ENCODE peak calls at places on chromosomes 13 and 19, in six cellular contexts. V is heart left ventricle, C is psoas muscle, Y is testis, B is endothelial cell of umbilical vein, I is tibial artery. P is an unnamed sample.

GRCh38 chr19:7844951-7845350 is 14.9 kb downstream of the EVI5L start:
- DNase-seq in V (no peak), C (no peak), I (no peak), B (no peak), Y (no peak), P (no peak)

GRCh38 chr13:91668844-91669495 is 270.5 kb downstream of the GPC5 start:
- DNase-seq in I (no peak), V (no peak), C (no peak), Y (no peak), B (no peak), P (no peak)

GRCh38 chr13:37878496-37878895 is 8.9 kb upstream of the TRPC4 start:
- DNase-seq in V (no peak), Y (no peak), C (no peak), I (no peak), B (no peak), P (no peak)

GRCh38 chr19:4232614-4233281 is 3.4 kb downstream of the EBI3 start:
- DNase-seq in V (no peak), I (no peak), Y (no peak), C (no peak), B (no peak), P (no peak)

GRCh38 chr19:3867971-3868769 is 668 bp downstream of the ZFR2 start:
- DNase-seq in V (no peak), C (no peak), Y (no peak), B (no peak), I (no peak), P (no peak)

GRCh38 chr19:7795555-7796161 is 32.6 kb downstream of the CLEC4M start:
- DNase-seq in B (peak), C (no peak), Y (no peak), I (no peak), V (no peak), P (no peak)

GRCh38 chr13:98252931-98253470 is 75.9 kb upstream of the RNF113B start:
- DNase-seq in Y (no peak), C (no peak), V (no peak), I (no peak), B (peak), P (no peak)

GRCh38 chr13:44347301-44347700 is 26.3 kb upstream of the SERP2 start:
- DNase-seq in B (no peak), I (no peak), Y (no peak), C (no peak), V (no peak), P (no peak)

DNA sequence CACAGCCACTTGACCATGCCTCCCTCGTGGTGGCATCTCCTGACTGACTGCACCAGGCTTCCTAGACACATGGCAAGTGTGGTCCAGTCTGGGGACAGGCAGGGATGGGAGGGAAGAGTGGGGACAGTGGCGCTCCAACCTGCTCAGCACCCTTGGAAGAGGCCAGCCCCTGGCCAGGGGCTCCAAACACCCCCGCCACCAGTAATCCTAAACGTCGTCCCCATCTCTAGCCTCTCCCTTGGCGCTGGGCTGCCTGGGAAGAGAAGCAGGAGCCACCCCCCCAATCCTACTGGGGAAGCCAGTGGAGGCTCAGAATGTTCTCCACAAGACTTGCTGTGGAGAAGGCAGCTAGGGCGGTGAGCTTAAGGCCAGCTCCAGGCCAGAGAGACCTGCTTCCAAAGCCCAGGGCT is 2.7 kb downstream of the RPL36 start:
- DNase-seq in Y (no peak), C (no peak), V (no peak), B (no peak), I (no peak), P (no peak)
- H3K27ac ChIP-seq in Y (no peak), C (peak), V (no peak), B (no peak), I (no peak), P (no peak)

DNA sequence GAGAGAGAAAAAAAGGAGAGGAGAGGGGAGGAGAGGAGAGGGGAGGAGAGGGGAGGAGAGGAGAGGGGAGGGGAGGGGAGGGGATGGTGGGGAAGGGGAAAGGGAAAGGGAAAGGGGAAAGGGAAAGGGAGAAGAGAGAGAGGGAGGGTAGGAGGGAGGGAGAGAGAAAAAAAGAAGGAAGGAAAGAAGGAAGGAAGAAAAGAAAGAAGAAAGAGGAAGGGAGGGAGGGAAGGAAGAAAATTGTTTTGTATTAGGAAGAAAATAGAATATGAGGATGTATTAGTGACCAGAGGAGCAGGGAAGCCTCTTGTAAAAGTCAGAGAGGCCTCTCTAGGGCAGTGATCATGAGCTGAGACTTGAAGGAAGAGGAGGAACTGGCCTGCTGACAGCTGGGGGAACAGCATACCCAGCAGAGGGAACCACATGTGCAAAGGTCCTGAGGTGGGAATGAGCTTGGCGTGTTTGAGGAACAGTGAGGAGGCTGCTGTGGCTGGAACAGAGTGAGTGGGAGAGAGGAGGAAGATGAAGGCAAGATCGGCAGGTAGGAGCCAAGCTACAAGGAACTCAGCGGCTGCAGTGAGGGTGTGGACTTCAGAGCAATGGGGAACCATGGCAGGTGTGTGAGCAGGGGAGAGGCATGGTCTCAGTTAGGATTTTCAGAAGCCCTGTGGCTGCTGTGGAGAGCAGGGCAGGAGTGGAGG is 9.6 kb upstream of the KCNN1 start:
- DNase-seq in B (no peak), Y (no peak), V (no peak), I (no peak), C (no peak), P (no peak)
- H3K27ac ChIP-seq in B (no peak), Y (no peak), V (no peak), I (no peak), C (no peak), P (no peak)

GRCh38 chr13:97221046-97221445 is 1.1 kb upstream of the MBNL2 start:
- DNase-seq in B (no peak), I (no peak), C (no peak), Y (no peak), V (no peak), P (no peak)

GRCh38 chr13:97220151-97220900 is 1.8 kb upstream of the MBNL2 start:
- DNase-seq in C (no peak), Y (no peak), B (no peak), V (no peak), I (no peak), P (no peak)

GRCh38 chr13:97221989-97222700 is at the start of gene MBNL2:
- DNase-seq in C (peak), Y (peak), B (peak), I (peak), V (peak), P (peak)

GRCh38 chr13:97221491-97221890 is 642 bp upstream of the MBNL2 start:
- DNase-seq in Y (no peak), C (no peak), V (no peak), B (no peak), I (no peak), P (no peak)

DNA sequence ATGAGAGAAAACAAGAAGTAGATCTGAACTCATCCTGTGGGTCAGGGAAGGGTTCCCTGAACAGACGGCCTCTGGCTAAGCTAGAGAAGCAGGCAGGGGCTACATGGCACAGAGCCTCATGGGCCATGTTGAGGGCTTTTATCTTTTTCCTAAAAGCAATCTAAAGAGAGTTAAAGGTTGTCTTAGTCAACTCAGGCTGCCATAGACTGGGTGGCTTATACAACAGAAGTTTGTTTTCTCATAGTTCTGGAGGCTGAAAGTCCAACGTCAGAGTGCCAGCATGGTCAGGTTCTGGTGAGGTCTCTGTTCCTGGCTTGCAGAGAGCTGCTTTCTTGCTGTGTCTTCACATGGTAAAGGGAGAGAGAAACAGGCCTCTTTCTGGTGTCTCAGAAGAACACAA is 2.9 kb upstream of the MBNL2 start:
- DNase-seq in C (no peak), V (no peak), I (no peak), Y (no peak), B (no peak), P (no peak)
- H3K27ac ChIP-seq in C (no peak), V (no peak), I (no peak), Y (no peak), B (no peak), P (no peak)

DNA sequence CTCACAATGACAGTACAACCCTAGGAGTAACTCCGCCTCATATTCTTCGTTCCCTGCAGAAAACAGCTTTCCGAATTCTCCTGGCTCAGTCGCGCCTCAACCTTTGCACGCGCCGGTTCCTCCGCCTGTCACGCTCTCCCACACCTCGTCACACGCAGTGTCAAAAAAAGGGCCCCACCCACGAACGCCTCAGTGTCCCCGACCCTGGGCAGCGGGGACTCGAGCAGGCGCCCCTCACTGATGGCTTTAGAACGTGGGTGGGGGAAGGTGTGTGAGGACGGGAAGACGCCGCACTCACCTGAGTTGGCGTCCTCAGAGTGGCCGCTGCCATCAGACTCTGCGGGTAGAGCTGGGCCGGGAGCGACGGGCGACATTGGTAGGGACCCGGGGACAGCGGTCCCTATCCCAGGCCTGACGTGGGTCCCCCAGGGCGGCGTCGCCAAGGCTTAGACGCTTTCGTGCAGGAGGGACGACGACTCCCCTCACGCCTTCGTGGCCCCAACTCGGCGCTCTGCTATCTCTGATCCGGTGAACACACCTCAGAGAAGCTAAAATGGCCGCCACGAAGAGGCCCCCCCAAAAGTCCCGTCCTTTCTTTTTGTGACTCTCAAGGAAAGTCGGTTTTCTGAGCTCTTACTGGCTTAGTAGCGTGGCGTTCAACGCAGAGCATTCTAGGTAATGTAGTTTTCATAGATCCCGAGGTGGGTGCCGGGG is at the start of gene ZNF154:
- DNase-seq in B (peak), V (peak), C (peak), I (no peak), Y (peak), P (peak)
- H3K27ac ChIP-seq in B (no peak), V (peak), C (peak), I (peak), Y (peak), P (peak)

GRCh38 chr13:40615619-40616018 is 50.8 kb downstream of the FOXO1 start:
- DNase-seq in I (no peak), Y (no peak), B (no peak), C (no peak), V (no peak), P (no peak)

GRCh38 chr13:40611004-40611403 is 55.4 kb downstream of the FOXO1 start:
- DNase-seq in V (no peak), B (peak), Y (no peak), C (no peak), I (no peak), P (no peak)

GRCh38 chr13:40611635-40612422 is 54.6 kb downstream of the FOXO1 start:
- DNase-seq in B (no peak), I (no peak), Y (no peak), V (no peak), C (no peak), P (no peak)

GRCh38 chr13:40613954-40614353 is 52.5 kb downstream of the FOXO1 start:
- DNase-seq in V (no peak), Y (no peak), C (no peak), I (no peak), B (no peak), P (no peak)

GRCh38 chr13:40613192-40613818 is 53.1 kb downstream of the FOXO1 start:
- DNase-seq in Y (no peak), I (no peak), B (peak), V (peak), C (no peak), P (no peak)
- H3K27ac ChIP-seq in Y (peak), I (no peak), B (peak), V (peak), C (peak), P (peak)

GRCh38 chr19:17966497-17967257 is at the start of gene KCNN1:
- DNase-seq in Y (peak), I (no peak), B (no peak), C (no peak), V (no peak), P (no peak)

GRCh38 chr19:17967258-17968051 is 548 bp downstream of the KCNN1 start:
- DNase-seq in B (no peak), Y (no peak), I (no peak), V (no peak), C (no peak), P (no peak)

GRCh38 chr19:17966115-17966455 is 822 bp upstream of the KCNN1 start:
- DNase-seq in B (no peak), I (no peak), Y (no peak), C (no peak), V (no peak), P (no peak)

GRCh38 chr19:17963936-17964691 is 2.8 kb upstream of the KCNN1 start:
- DNase-seq in B (no peak), V (no peak), Y (no peak), C (no peak), I (no peak), P (no peak)

DNA sequence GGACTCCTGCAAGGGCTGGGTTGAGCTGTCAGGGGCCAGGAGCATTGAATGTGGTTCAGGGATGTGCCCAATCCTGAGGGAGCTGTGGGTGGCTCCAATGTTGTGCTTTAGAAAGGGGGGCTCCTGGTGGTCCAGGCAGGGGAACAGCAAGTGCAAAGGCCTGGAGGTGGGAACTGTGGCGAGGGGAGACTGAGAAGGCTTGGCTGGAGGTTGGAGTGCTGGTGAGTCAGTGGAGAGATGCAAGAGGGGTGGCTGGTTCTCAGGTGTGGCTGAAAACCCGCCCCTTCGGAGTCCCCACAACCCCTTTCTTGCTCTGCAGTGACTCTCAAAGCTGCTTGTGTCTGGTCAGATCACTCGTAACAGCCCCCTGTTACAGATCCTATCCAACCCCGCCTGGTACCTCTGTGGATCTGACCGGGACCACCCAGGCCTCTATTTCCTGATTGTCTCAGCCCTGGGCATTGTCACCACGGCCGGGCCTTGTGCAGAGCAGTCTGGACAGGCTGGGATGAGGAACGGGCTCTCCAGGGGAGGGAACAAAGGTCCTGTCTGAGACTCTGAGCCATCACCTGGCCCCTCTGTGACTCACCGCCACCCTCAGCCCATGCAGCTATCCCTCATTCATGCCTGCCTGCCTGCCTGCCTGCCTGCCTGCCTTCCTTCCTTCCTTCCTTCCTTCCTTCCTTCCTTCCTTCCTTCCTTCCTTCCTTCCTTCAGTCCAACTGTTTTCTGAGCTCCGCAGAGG is 1.4 kb upstream of the KCNN1 start:
- DNase-seq in I (no peak), C (no peak), Y (no peak), B (no peak), V (no peak), P (no peak)
- H3K27ac ChIP-seq in I (no peak), C (no peak), Y (no peak), B (no peak), V (no peak), P (no peak)

GRCh38 chr19:23799321-23799720 is 40.6 kb upstream of the ZNF681 start:
- DNase-seq in I (no peak), V (no peak), B (no peak), Y (no peak), C (no peak), P (no peak)
- H3K27ac ChIP-seq in I (no peak), V (no peak), B (no peak), Y (no peak), C (no peak), P (no peak)

DNA sequence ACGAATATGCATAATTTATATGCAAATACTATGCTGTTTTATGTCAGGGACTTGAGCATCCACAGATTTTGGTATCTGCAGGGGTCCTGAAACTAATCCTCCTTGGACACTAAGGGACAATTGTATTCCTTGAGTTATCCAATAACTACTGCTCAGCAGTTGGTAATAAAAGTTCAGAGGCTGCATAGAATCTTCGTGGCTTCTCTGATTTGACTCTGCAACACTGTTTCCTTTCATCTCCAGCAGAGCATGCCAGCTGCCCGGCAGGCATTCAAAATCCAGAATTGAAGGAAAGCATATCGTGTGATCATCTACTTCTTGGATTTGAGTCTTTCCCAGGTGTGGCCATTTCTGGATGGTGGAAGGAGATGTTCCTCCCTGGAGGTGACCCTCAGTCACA is 64.5 kb upstream of the MRI1 start:
- DNase-seq in Y (peak), I (no peak), B (no peak), V (no peak), C (no peak), P (no peak)
- H3K27ac ChIP-seq in Y (no peak), I (no peak), B (no peak), V (no peak), C (no peak), P (no peak)

P was measured in Peyer's patch.